ENCODE peak calls at places on chromosome 6, in ten cellular contexts. B, Z, D, G, S, W, N, K, T and L are unnamed samples.

GRCh38 chr6:18415671-18416340 is 28.7 kb downstream of the RNF144B start:
- DNase-seq in B (peak), Z (no peak), D (no peak), G (no peak), S (no peak), W (peak), N (no peak), K (no peak), T (peak), L (no peak)

GRCh38 chr6:166721576-166721975 is 94.5 kb upstream of the RPS6KA2 start:
- DNase-seq in B (no peak), Z (no peak), D (no peak), G (no peak), S (no peak), W (no peak), N (no peak), K (no peak), T (no peak), L (peak)

GRCh38 chr6:16136536-16137450 is 7.9 kb downstream of the MYLIP start:
- DNase-seq in B (peak), Z (no peak), D (no peak), G (peak), S (no peak), W (peak), N (peak), K (peak), T (peak), L (no peak)

GRCh38 chr6:149217466-149217888 is 100.0 kb upstream of the TAB2 start:
- DNase-seq in B (no peak), Z (no peak), D (no peak), G (no peak), S (no peak), W (no peak), N (no peak), K (no peak), T (no peak), L (no peak)

GRCh38 chr6:56199956-56200355 is 47.4 kb downstream of the COL21A1 start:
- DNase-seq in B (no peak), Z (no peak), D (no peak), G (peak), S (no peak), W (no peak), N (no peak), K (peak), T (no peak), L (no peak)

GRCh38 chr6:111921108-111921507 is 47.9 kb upstream of the FYN start:
- DNase-seq in B (no peak), Z (no peak), D (no peak), G (no peak), S (no peak), W (no peak), N (no peak), K (no peak), T (no peak), L (no peak)

GRCh38 chr6:130132286-130132701 is 90.5 kb downstream of the SAMD3 start:
- DNase-seq in B (no peak), Z (peak), D (no peak), G (no peak), S (no peak), W (no peak), N (no peak), K (no peak), T (no peak), L (no peak)

GRCh38 chr6:37544530-37544929 is 44.8 kb upstream of the CCDC167 start:
- DNase-seq in B (no peak), Z (no peak), D (no peak), G (no peak), S (no peak), W (no peak), N (no peak), K (no peak), T (no peak), L (peak)

GRCh38 chr6:150025201-150025917 is at the start of gene RAET1L:
- DNase-seq in B (peak), Z (peak), D (no peak), G (peak), S (no peak), W (no peak), N (peak), K (peak), T (peak), L (no peak)

GRCh38 chr6:157645201-157645795 is 177.7 kb upstream of the SNX9 start:
- DNase-seq in B (no peak), Z (no peak), D (peak), G (no peak), S (no peak), W (no peak), N (no peak), K (no peak), T (peak), L (no peak)

GRCh38 chr6:683742-684440 is 9.0 kb downstream of the EXOC2 start:
- DNase-seq in B (peak), Z (peak), D (no peak), G (peak), S (peak), W (peak), N (peak), K (no peak), T (peak), L (no peak)

GRCh38 chr6:80335061-80335660 is 228.7 kb downstream of the BCKDHB start:
- DNase-seq in B (peak), Z (no peak), D (no peak), G (peak), S (no peak), W (no peak), N (no peak), K (no peak), T (peak), L (no peak)

GRCh38 chr6:33896391-33897192 is 92.8 kb upstream of the MLN start:
- DNase-seq in B (peak), Z (no peak), D (no peak), G (peak), S (no peak), W (no peak), N (no peak), K (no peak), T (no peak), L (no peak)

GRCh38 chr6:34919651-34920050 is 30.6 kb downstream of the ANKS1A start:
- DNase-seq in B (peak), Z (no peak), D (no peak), G (peak), S (no peak), W (no peak), N (no peak), K (peak), T (peak), L (no peak)

GRCh38 chr6:49805246-49805645 is 18.2 kb upstream of the PGK2 start:
- DNase-seq in B (no peak), Z (no peak), D (no peak), G (no peak), S (no peak), W (no peak), N (no peak), K (no peak), T (no peak), L (no peak)

GRCh38 chr6:73180718-73181619 is 44.3 kb downstream of the KHDC1L start:
- DNase-seq in B (peak), Z (no peak), D (no peak), G (peak), S (no peak), W (peak), N (no peak), K (peak), T (peak), L (peak)

GRCh38 chr6:166530211-166531045 is 56.0 kb downstream of the RAMACL start:
- DNase-seq in B (no peak), Z (no peak), D (peak), G (no peak), S (no peak), W (no peak), N (no peak), K (peak), T (no peak), L (no peak)

GRCh38 chr6:2746557-2747061 is 4.1 kb downstream of the MYLK4 start:
- DNase-seq in B (no peak), Z (no peak), D (no peak), G (no peak), S (no peak), W (peak), N (no peak), K (no peak), T (no peak), L (no peak)

GRCh38 chr6:69796081-69796626 is 656 bp downstream of the LMBRD1 start:
- DNase-seq in B (peak), Z (no peak), D (no peak), G (peak), S (no peak), W (peak), N (no peak), K (peak), T (peak), L (peak)

GRCh38 chr6:45265246-45265645 is 62.9 kb upstream of the RUNX2 start:
- DNase-seq in B (peak), Z (no peak), D (no peak), G (peak), S (no peak), W (no peak), N (no peak), K (peak), T (no peak), L (no peak)

GRCh38 chr6:156508126-156508525 is 269.1 kb upstream of the ARID1B start:
- DNase-seq in B (no peak), Z (no peak), D (no peak), G (no peak), S (no peak), W (no peak), N (no peak), K (no peak), T (no peak), L (no peak)

GRCh38 chr6:142885182-142885867 is 59.7 kb downstream of the HIVEP2 start:
- DNase-seq in B (peak), Z (no peak), D (no peak), G (peak), S (no peak), W (peak), N (peak), K (peak), T (peak), L (no peak)

GRCh38 chr6:12605888-12606345 is 110.7 kb upstream of the PHACTR1 start:
- DNase-seq in B (peak), Z (no peak), D (no peak), G (peak), S (peak), W (peak), N (peak), K (peak), T (peak), L (peak)

GRCh38 chr6:41964201-41964887 is 22.7 kb upstream of the CCND3 start:
- DNase-seq in B (no peak), Z (no peak), D (peak), G (no peak), S (no peak), W (no peak), N (no peak), K (no peak), T (no peak), L (peak)

GRCh38 chr6:44778513-44778912 is 391.0 kb downstream of the CDC5L start:
- DNase-seq in B (no peak), Z (no peak), D (no peak), G (no peak), S (no peak), W (no peak), N (no peak), K (no peak), T (no peak), L (no peak)

GRCh38 chr6:163759542-163759941 is 345.0 kb downstream of the QKI start:
- DNase-seq in B (no peak), Z (no peak), D (no peak), G (no peak), S (no peak), W (no peak), N (no peak), K (peak), T (no peak), L (no peak)

GRCh38 chr6:141501616-141502015 is 631.1 kb upstream of the GJE1 start:
- DNase-seq in B (no peak), Z (no peak), D (no peak), G (no peak), S (no peak), W (no peak), N (no peak), K (no peak), T (no peak), L (no peak)

GRCh38 chr6:116682334-116682712 is 1.3 kb downstream of the KPNA5 start:
- DNase-seq in B (peak), Z (no peak), D (no peak), G (peak), S (no peak), W (peak), N (no peak), K (peak), T (peak), L (no peak)

GRCh38 chr6:126614642-126615504 is 275.0 kb downstream of the CENPW start:
- DNase-seq in B (no peak), Z (peak), D (no peak), G (no peak), S (no peak), W (no peak), N (no peak), K (no peak), T (no peak), L (no peak)

GRCh38 chr6:36349240-36349639 is 12.6 kb upstream of the BNIP5 start:
- DNase-seq in B (no peak), Z (peak), D (no peak), G (no peak), S (no peak), W (no peak), N (no peak), K (peak), T (no peak), L (peak)

GRCh38 chr6:131182991-131183425 is 47.7 kb downstream of the AKAP7 start:
- DNase-seq in B (peak), Z (peak), D (no peak), G (peak), S (no peak), W (peak), N (no peak), K (peak), T (peak), L (no peak)

GRCh38 chr6:17725083-17725482 is 18.4 kb upstream of the NUP153 start:
- DNase-seq in B (peak), Z (peak), D (no peak), G (peak), S (peak), W (no peak), N (no peak), K (no peak), T (peak), L (no peak)

GRCh38 chr6:98942263-98942803 is 5.4 kb downstream of the FBXL4 start:
- DNase-seq in B (no peak), Z (no peak), D (no peak), G (no peak), S (no peak), W (no peak), N (no peak), K (no peak), T (no peak), L (no peak)

GRCh38 chr6:106609699-106610098 is 19.6 kb downstream of the RTN4IP1 start:
- DNase-seq in B (peak), Z (peak), D (no peak), G (peak), S (no peak), W (no peak), N (no peak), K (peak), T (no peak), L (peak)

GRCh38 chr6:7215798-7216231 is 97.2 kb downstream of the SSR1 start:
- DNase-seq in B (no peak), Z (no peak), D (no peak), G (no peak), S (no peak), W (no peak), N (peak), K (no peak), T (no peak), L (no peak)

GRCh38 chr6:37684801-37685200 is 12.9 kb downstream of the MDGA1 start:
- DNase-seq in B (no peak), Z (no peak), D (no peak), G (no peak), S (no peak), W (no peak), N (no peak), K (no peak), T (no peak), L (no peak)

GRCh38 chr6:134398453-134398852 is 80.5 kb upstream of the SGK1 start:
- DNase-seq in B (no peak), Z (no peak), D (no peak), G (no peak), S (no peak), W (no peak), N (no peak), K (peak), T (peak), L (no peak)